ENCODE peak calls at places on chromosome 9, in six cellular contexts. K is GM12878, S is K562, P is HCT116, C is HepG2, B is upper lobe of left lung. R is an unnamed sample.

GRCh38 chr9:77534376-77535057 is 113.6 kb downstream of the GNA14 start:
- ATAC-seq in K (no peak), P (no peak), C (peak), S (no peak), B (peak), R (no peak)

GRCh38 chr9:23492126-23493002 is 333.7 kb downstream of the ELAVL2 start:
- ATAC-seq in K (peak), B (peak), P (no peak), C (peak), S (no peak), R (no peak)

GRCh38 chr9:86407022-86407421 is 52.8 kb upstream of the TUT7 start:
- ATAC-seq in S (no peak), K (peak), P (peak), B (no peak), C (peak), R (no peak)

GRCh38 chr9:137353223-137354152 is 51.4 kb upstream of the NRARP start:
- ATAC-seq in C (no peak), S (no peak), K (no peak), P (no peak), B (peak), R (peak)

GRCh38 chr9:72912476-72913381 is 40.1 kb downstream of the ALDH1A1 start:
- ATAC-seq in C (no peak), K (no peak), B (no peak), S (no peak), P (no peak), R (no peak)

GRCh38 chr9:25374281-25374680 is 304.0 kb downstream of the TUSC1 start:
- ATAC-seq in C (no peak), B (no peak), S (no peak), K (no peak), P (no peak), R (no peak)

GRCh38 chr9:71302776-71303175 is 181.4 kb upstream of the TRPM3 start:
- ATAC-seq in P (no peak), K (peak), S (no peak), C (no peak), B (no peak), R (no peak)

GRCh38 chr9:17600962-17601593 is 22.2 kb downstream of the SH3GL2 start:
- ATAC-seq in C (no peak), P (no peak), B (no peak), K (no peak), S (no peak), R (no peak)

GRCh38 chr9:6489099-6489498 is 76.1 kb downstream of the UHRF2 start:
- ATAC-seq in P (no peak), K (no peak), B (no peak), C (peak), S (no peak), R (no peak)

GRCh38 chr9:94623253-94623652 is 16.1 kb downstream of the FBP1 start:
- ATAC-seq in S (peak), K (peak), P (peak), B (no peak), C (peak), R (no peak)

GRCh38 chr9:89849096-89849495 is 244.3 kb downstream of the GADD45G start:
- ATAC-seq in P (no peak), B (no peak), S (no peak), K (no peak), C (no peak), R (no peak)
- H3K4me3 ChIP-seq in P (no peak), B (no peak), S (no peak), K (no peak), C (no peak), R (no peak)

GRCh38 chr9:104923289-104923688 is 4.7 kb downstream of the ABCA1 start:
- ATAC-seq in K (no peak), S (no peak), B (no peak), C (no peak), P (no peak), R (no peak)

GRCh38 chr9:104921067-104921741 is 6.8 kb downstream of the ABCA1 start:
- ATAC-seq in P (no peak), C (no peak), B (no peak), S (no peak), K (no peak), R (no peak)

GRCh38 chr9:104927912-104928740 is at the start of gene ABCA1:
- ATAC-seq in K (peak), B (peak), S (peak), P (peak), C (peak), R (peak)

GRCh38 chr9:104927216-104927911 is 591 bp downstream of the ABCA1 start:
- ATAC-seq in P (peak), K (peak), B (peak), C (peak), S (no peak), R (peak)

GRCh38 chr9:104923740-104924139 is 4.2 kb downstream of the ABCA1 start:
- ATAC-seq in B (no peak), K (peak), P (no peak), S (no peak), C (no peak), R (no peak)
- TF ChIP-seq POLR2AphosphoS5 in B (no peak), K (no peak), P (no peak), S (no peak), C (no peak), R (no peak)

GRCh38 chr9:22129633-22130032 is 120.5 kb upstream of the CDKN2B start:
- ATAC-seq in C (no peak), B (no peak), S (no peak), P (no peak), K (no peak), R (no peak)
- TF ChIP-seq POLR2A in C (no peak), B (no peak), S (no peak), P (no peak), K (no peak), R (no peak)

GRCh38 chr9:134698111-134698510 is 56.5 kb downstream of the COL5A1 start:
- ATAC-seq in B (no peak), P (no peak), K (no peak), S (no peak), C (peak), R (peak)

GRCh38 chr9:134701581-134702259 is 60.1 kb downstream of the COL5A1 start:
- ATAC-seq in C (no peak), S (no peak), K (no peak), P (no peak), B (peak), R (no peak)

GRCh38 chr9:134700636-134701350 is 59.2 kb downstream of the COL5A1 start:
- ATAC-seq in B (no peak), C (no peak), P (no peak), K (no peak), S (no peak), R (no peak)

GRCh38 chr9:134698587-134699342 is 57.2 kb downstream of the COL5A1 start:
- ATAC-seq in C (peak), K (peak), S (peak), P (peak), B (peak), R (peak)

GRCh38 chr9:134699343-134699740 is 57.7 kb downstream of the COL5A1 start:
- ATAC-seq in P (no peak), S (no peak), K (no peak), B (no peak), C (no peak), R (peak)
- H3K4me3 ChIP-seq in P (no peak), S (no peak), K (no peak), B (no peak), C (no peak), R (no peak)

DNA sequence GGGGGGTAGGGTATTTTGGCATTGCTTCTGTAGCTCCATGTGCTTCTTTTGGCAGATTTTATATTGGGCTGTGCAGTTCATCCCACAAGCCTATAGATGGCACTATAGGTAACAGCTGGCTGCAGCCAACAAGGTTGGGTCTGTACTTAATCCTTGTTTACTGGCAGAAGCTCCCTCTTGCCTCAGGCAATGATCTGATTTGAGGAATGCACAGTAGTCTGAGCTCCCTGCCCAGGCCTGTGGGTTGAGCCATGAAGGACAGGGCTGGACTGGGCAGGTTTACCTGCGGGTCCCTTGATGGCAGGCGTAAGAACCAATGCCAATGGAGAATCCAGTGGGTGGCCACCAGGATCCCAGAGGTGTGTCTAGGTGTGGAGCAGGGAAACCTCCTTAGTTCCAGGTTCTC is 11.7 kb upstream of the OR1J2 start:
- ATAC-seq in P (peak), K (peak), C (peak), S (peak), B (peak), R (no peak)
- TF ChIP-seq POLR2AphosphoS5 in P (no peak), K (no peak), C (no peak), S (no peak), B (no peak), R (no peak)

GRCh38 chr9:129609486-129610192 is 11.3 kb downstream of the C9orf50 start:
- ATAC-seq in K (peak), S (peak), P (peak), B (no peak), C (peak), R (peak)
- TF ChIP-seq POLR2A in K (no peak), S (no peak), P (peak), B (no peak), C (no peak), R (no peak)

GRCh38 chr9:100474082-100474949 is 1.4 kb downstream of the TMEFF1 start:
- ATAC-seq in C (peak), P (no peak), K (no peak), S (no peak), B (peak), R (no peak)

GRCh38 chr9:100472725-100473261 is at the start of gene TMEFF1:
- ATAC-seq in K (peak), B (no peak), P (peak), C (peak), S (peak), R (peak)

GRCh38 chr9:100473271-100474081 is 527 bp downstream of the TMEFF1 start:
- ATAC-seq in S (peak), B (peak), K (peak), C (peak), P (peak), R (peak)

GRCh38 chr9:100477221-100477620 is 4.3 kb downstream of the TMEFF1 start:
- ATAC-seq in S (no peak), K (no peak), B (no peak), C (no peak), P (no peak), R (no peak)

DNA sequence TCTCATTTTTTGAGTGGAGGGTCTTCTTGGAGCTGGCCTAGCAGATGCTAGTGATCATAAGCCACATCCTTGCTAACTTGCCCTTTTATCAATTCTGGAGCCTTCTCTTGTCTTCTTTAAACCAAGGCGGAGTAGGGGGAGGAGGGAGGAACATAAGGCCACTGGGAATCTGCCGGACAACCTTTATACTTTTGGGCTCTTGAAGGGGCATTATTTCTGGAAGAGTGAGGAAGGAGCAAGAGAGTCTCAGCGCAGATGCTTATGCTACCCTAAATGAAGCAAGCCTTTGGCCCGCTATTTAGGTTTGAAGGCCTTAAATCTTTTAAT is 2.0 kb downstream of the TMEFF1 start:
- ATAC-seq in B (no peak), S (no peak), C (no peak), P (no peak), K (no peak), R (no peak)
- H3K4me3 ChIP-seq in B (no peak), S (no peak), C (no peak), P (no peak), K (no peak), R (no peak)

GRCh38 chr9:114035221-114035844 is 42.8 kb downstream of the AMBP start:
- ATAC-seq in B (no peak), K (no peak), C (peak), S (no peak), P (no peak), R (no peak)
- TF ChIP-seq POLR2AphosphoS5 in B (no peak), K (no peak), C (no peak), S (no peak), P (no peak), R (no peak)

DNA sequence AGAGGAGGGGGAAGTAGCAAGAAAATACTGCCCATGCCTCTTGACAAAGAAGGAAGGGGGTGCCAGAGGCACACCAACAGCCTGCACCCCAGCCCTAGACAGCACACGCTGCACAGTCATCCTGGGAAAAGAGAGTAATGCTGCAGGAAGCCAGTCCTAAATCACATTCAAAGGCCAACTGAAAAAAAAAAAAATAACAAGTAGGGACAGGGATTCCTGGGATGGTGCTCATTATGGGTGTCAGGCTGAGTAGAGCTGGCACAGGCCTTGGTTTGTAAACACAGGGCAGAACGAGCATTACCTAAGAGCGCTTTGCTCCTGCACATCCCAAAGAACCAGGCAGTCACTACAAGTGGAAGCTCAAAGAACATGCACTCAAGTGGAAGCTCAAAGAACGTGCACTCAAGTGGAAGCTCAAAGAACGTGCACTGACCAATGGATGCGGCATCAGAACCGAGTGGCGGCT is 7.8 kb downstream of the RAPGEF1 start:
- ATAC-seq in K (no peak), C (peak), P (no peak), S (no peak), B (peak), R (peak)
- TF ChIP-seq POLR2A in K (no peak), C (no peak), P (no peak), S (no peak), B (no peak), R (no peak)